ENCODE peak calls at places on chromosomes 6 and 20, in four cellular contexts. J is SK-N-SH, B is HCT116, N is HepG2. D is an unnamed sample. For H3K4me1, the result is how much of the 10 kb centered on the place peaks cover.

GRCh38 chr6:40780626-40781025 is 193.5 kb upstream of the LRFN2 start:
- DNase-seq in B (no peak), N (no peak), J (no peak), D (no peak)

GRCh38 chr20:45088247-45088646 is 12.7 kb downstream of the KCNS1 start:
- DNase-seq in B (no peak), N (no peak), J (no peak), D (no peak)

GRCh38 chr6:106913111-106913510 is 61.4 kb downstream of the CD24 start:
- DNase-seq in B (no peak), N (no peak), J (no peak), D (no peak)

GRCh38 chr6:56642366-56643261 is at the start of gene DST:
- DNase-seq in J (no peak), N (peak), B (no peak), D (no peak)

GRCh38 chr6:113076116-113076515 is 729.0 kb downstream of the RFPL4B start:
- DNase-seq in B (no peak), N (no peak), J (no peak), D (no peak)

GRCh38 chr6:136510782-136511181 is 39.4 kb downstream of the MAP7 start:
- DNase-seq in N (no peak), B (no peak), J (no peak), D (no peak)

GRCh38 chr6:43771858-43772570 is 2.0 kb downstream of the VEGFA start:
- DNase-seq in J (peak), N (peak), B (no peak), D (no peak)

GRCh38 chr20:62685781-62686555 is 22.7 kb upstream of the NTSR1 start:
- DNase-seq in N (peak), B (no peak), J (no peak), D (no peak)

GRCh38 chr20:41047975-41048305 is 19.3 kb downstream of the TOP1 start:
- DNase-seq in B (no peak), N (no peak), J (no peak), D (no peak)

GRCh38 chr6:161383951-161384350 is 110.1 kb upstream of the AGPAT4 start:
- DNase-seq in N (no peak), J (no peak), B (no peak), D (no peak)

GRCh38 chr6:13336553-13336952 is 8.2 kb upstream of the TBC1D7 start:
- DNase-seq in J (peak), B (peak), N (peak), D (peak)

GRCh38 chr6:95578106-95578410 is 723 bp downstream of the MANEA start:
- DNase-seq in N (peak), B (no peak), J (no peak), D (no peak)

GRCh38 chr6:56040271-56040670 is 164.9 kb upstream of the BMP5 start:
- DNase-seq in B (no peak), N (no peak), J (no peak), D (no peak)

GRCh38 chr6:161677188-161677587 is 403.3 kb upstream of the AGPAT4 start:
- DNase-seq in B (no peak), J (no peak), N (no peak), D (no peak)

GRCh38 chr6:167659016-167659415 is 167.7 kb upstream of the AFDN start:
- DNase-seq in J (no peak), N (no peak), B (no peak), D (no peak)

GRCh38 chr20:774680-775057 is 6.4 kb upstream of the SLC52A3 start:
- DNase-seq in N (no peak), B (no peak), J (no peak), D (no peak)

GRCh38 chr6:6494677-6495076 is 93.8 kb upstream of the LY86 start:
- DNase-seq in B (peak), J (peak), N (peak), D (peak)

DNA sequence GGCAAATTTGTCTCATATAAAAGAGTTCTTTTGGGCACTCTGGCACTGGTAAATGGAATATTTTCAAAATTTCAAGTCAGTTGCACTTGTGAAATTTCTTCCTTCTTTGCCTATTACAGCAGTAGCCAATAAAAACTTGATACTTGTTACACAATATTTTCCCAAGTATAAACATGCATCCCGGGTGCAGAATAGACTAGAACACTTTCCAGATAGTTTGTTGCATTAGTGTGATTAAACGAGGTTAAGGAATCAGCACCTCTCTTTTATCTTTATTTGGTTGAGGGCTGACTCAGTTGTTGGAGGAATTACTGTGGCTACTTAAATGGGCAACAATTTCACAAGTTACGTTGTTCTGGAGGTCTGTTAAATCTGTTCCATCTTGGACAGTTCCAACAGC is 467.5 kb downstream of the CDKAL1 start:
- DNase-seq in J (no peak), B (no peak), N (no peak), D (no peak)
- TF ChIP-seq YY1 in J (no peak), B (no peak), N (no peak), D (no peak)

GRCh38 chr6:21188505-21189223 is 404.9 kb upstream of the SOX4 start:
- DNase-seq in B (no peak), J (no peak), N (peak), D (no peak)

GRCh38 chr6:21185849-21186478 is 407.6 kb upstream of the SOX4 start:
- DNase-seq in N (no peak), J (no peak), B (no peak), D (peak)

GRCh38 chr6:21186479-21187055 is 407.0 kb upstream of the SOX4 start:
- DNase-seq in J (no peak), N (no peak), B (no peak), D (no peak)

GRCh38 chr6:21189721-21190120 is 403.8 kb upstream of the SOX4 start:
- DNase-seq in J (no peak), B (no peak), N (no peak), D (no peak)

DNA sequence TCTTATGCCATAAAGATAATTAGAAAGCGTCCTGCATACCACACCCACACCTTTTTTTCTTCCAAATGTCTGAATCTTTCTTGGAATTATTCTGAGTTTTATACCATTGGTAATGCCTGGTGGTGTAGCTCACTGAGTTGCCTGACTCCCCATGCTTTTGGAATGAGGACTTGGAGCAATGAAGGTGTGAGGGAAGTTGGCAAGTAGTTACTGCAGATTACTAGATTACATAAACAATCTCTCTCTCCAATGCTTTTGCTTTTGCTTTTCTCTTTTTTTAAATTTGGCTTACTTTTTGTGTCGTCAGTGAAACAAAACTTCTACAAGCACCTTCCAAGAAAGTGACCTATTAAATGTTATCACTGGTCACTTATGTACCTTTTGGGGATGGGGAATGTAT is 406.1 kb upstream of the SOX4 start:
- DNase-seq in J (no peak), N (no peak), B (no peak), D (no peak)
- H3K4me1 ChIP-seq in J (under half), N (under half), B (under half), D (under half)

GRCh38 chr20:56440346-56441007 is 27.9 kb upstream of the RTF2 start:
- DNase-seq in J (no peak), B (no peak), N (no peak), D (no peak)
- TF ChIP-seq YY1 in J (no peak), B (no peak), N (no peak), D (no peak)

DNA sequence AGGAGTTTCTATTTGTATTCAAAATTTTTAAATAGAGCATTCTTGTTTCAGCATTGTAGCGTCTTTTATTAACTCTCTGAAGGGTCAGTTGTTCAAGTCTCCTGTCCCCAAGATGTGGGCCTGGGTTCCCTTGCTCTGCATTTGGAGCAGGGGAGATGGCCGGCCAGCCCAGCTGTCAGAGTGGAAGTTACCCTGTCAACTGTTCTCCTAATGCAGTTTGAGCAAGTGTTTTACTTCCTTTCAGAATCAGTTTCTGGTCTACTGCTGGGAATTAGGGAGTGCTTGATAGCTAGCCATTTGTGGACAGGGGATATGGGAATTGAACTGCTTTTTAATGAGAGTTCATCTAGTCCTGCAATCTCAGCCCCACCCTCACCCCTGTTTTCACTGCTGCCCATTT is 116.6 kb downstream of the QKI start:
- DNase-seq in N (no peak), B (no peak), J (no peak), D (no peak)
- H3K4me1 ChIP-seq in N (under half), B (under half), J (under half), D (under half)

DNA sequence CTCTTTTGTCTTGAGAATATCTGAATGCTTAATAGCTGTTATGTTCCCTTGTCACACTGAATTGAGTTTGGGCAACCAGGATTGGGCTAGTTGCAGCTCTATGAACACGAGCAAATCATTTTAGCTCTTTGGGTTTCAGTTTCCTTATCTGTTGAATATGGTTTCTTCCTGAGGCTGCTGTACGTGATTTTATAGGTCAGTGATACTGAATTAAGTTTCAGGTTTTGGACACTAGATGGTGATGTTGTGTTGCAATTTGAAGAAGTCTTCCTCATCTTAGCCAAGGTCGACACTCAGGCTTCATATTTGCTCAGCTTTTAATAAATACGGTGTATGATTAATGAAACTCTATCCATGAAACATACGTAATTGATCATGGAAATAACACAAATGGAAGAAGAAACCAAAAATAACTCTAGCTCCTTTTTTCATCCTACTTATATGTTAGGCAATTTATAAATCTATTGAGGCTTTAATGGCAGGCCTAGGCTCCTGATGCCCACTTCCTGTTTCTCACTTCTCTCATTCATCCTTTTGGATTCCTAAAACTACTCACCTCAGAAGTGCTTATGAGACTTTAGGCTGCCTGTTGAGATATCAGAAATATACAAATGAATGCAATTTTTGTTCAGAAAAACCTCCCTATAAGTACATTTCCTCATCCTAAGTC is 354.1 kb upstream of the MAP3K7 start:
- DNase-seq in B (peak), N (peak), J (peak), D (peak)
- TF ChIP-seq YY1 in B (no peak), N (no peak), J (no peak), D (no peak)

GRCh38 chr6:25413506-25413905 is 134.3 kb downstream of the CARMIL1 start:
- DNase-seq in N (no peak), J (no peak), B (no peak), D (no peak)
- H3K4me1 ChIP-seq in N (under half), J (under half), B (under half), D (under half)

GRCh38 chr6:41779793-41780622 is at the start of gene FRS3:
- DNase-seq in N (peak), J (peak), B (peak), D (peak)

GRCh38 chr6:41779336-41779735 is 364 bp downstream of the FRS3 start:
- DNase-seq in N (no peak), J (no peak), B (no peak), D (no peak)

GRCh38 chr6:41783106-41783780 is 2.7 kb downstream of the PRICKLE4 start:
- DNase-seq in N (no peak), B (no peak), J (no peak), D (no peak)

GRCh38 chr6:41780623-41781301 is at the start of gene PRICKLE4:
- DNase-seq in N (no peak), B (no peak), J (peak), D (no peak)

DNA sequence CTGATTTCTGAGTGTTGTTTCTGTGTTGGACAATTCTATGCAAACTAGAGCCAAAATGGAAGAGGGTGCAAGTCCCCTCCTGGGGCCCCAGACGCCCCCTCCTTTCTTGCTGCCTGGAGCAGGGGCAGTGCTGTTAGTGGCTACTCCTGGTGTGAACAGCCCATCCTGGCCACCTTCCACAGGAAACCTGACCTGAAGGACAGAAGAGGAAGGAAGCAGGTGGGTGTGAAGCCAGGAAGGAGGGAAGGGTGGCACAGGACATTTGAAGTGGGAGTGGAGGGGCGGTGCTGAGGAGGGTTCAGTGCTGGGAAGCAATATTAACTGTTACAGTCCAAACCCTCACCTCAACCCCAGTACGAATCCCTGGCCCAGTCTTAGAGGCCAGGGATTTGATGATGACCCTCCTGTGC is 725 bp downstream of the PRICKLE4 start:
- DNase-seq in J (no peak), B (no peak), N (no peak), D (no peak)
- TF ChIP-seq YY1 in J (no peak), B (no peak), N (no peak), D (no peak)

DNA sequence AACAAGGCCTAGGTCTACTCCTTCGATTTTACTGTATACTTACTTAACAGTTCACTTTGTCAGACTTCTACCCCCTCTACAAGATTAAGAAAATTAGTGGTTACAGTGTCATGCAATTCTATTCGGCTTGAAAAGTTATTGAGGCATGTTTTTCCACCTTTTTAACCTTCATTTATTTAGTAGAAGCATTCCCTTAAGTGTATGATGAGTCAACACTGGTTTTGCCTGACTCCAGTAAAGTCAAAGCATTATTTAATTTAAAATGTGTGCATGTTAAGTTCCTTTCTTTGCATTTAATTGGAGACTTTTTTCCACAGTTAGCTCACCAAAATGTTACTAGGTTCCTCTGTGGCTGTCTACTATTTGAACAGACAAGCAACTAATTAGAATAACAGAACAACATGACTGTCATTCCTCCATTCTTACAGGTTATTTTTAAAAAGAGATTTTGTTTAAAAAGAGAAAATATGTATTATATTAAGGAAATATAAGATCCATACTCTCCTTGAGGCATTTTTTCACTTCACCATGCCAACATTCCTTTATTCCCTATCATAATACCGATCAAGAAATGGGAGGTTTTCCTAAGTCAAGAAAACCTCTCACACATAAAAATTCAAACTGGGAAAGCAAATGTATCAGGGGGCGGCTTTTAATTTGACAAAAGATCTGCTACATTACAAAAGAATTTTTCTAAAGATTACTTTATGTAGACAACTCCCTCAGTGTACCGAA is 361.1 kb downstream of the UTRN start:
- DNase-seq in N (no peak), J (no peak), B (no peak), D (no peak)
- H3K4me1 ChIP-seq in N (half or more), J (under half), B (under half), D (under half)

GRCh38 chr20:8404912-8405635 is 273.0 kb downstream of the PLCB1 start:
- DNase-seq in N (no peak), J (no peak), B (no peak), D (no peak)
- TF ChIP-seq YY1 in N (no peak), J (no peak), B (no peak), D (no peak)

GRCh38 chr6:117307655-117308054 is 42.3 kb downstream of the VGLL2 start:
- DNase-seq in J (no peak), N (no peak), B (no peak), D (no peak)

GRCh38 chr6:117298941-117299340 is 33.6 kb downstream of the VGLL2 start:
- DNase-seq in N (no peak), J (no peak), B (no peak), D (no peak)

GRCh38 chr6:117306227-117306784 is 40.9 kb downstream of the VGLL2 start:
- DNase-seq in J (no peak), N (no peak), B (no peak), D (no peak)

GRCh38 chr6:117304446-117304845 is 39.1 kb downstream of the VGLL2 start:
- DNase-seq in N (no peak), B (no peak), J (no peak), D (no peak)

GRCh38 chr6:117303323-117303722 is 38.0 kb downstream of the VGLL2 start:
- DNase-seq in B (no peak), N (no peak), J (no peak), D (no peak)
- H3K4me1 ChIP-seq in B (under half), N (under half), J (under half), D (under half)

D was measured in NT2/D1.